ENCODE peak calls at places on chromosomes 12 and 14, in ten cellular contexts. One of them, this sample, is unnamed.

GRCh38 chr12:6333566-6333965 is 8.3 kb downstream of the TNFRSF1A start:
- DNase-seq in stomach: no peak
- DNase-seq in adrenal gland: no peak
- DNase-seq in Peyer's patch: no peak
- DNase-seq in HepG2: no peak
- DNase-seq in IMR-90: peak; percentile 90
- DNase-seq in ovary: no peak
- DNase-seq in uterus: no peak
- DNase-seq in heart left ventricle: no peak
- DNase-seq in HCT116: no peak
- DNase-seq in this sample: no peak

GRCh38 chr12:92502417-92503028 is 200.3 kb upstream of the PLEKHG7 start:
- DNase-seq in stomach: no peak
- DNase-seq in IMR-90: no peak
- DNase-seq in ovary: no peak
- DNase-seq in HepG2: peak; percentile 24
- DNase-seq in heart left ventricle: no peak
- DNase-seq in uterus: no peak
- DNase-seq in HCT116: no peak
- DNase-seq in Peyer's patch: peak; percentile 56
- DNase-seq in adrenal gland: no peak
- DNase-seq in this sample: no peak

GRCh38 chr12:21456291-21456780 is 18.9 kb downstream of the PYROXD1 start:
- DNase-seq in Peyer's patch: no peak
- DNase-seq in adrenal gland: no peak
- DNase-seq in HCT116: no peak
- DNase-seq in stomach: no peak
- DNase-seq in ovary: no peak
- DNase-seq in HepG2: no peak
- DNase-seq in uterus: no peak
- DNase-seq in IMR-90: no peak
- DNase-seq in heart left ventricle: no peak
- DNase-seq in this sample: no peak

GRCh38 chr14:68384335-68384734 is 408.5 kb downstream of the ZFP36L1 start:
- DNase-seq in adrenal gland: peak; percentile 51
- DNase-seq in ovary: no peak
- DNase-seq in HCT116: no peak
- DNase-seq in IMR-90: no peak
- DNase-seq in stomach: no peak
- DNase-seq in heart left ventricle: peak; percentile 75
- DNase-seq in Peyer's patch: no peak
- DNase-seq in HepG2: no peak
- DNase-seq in uterus: no peak
- DNase-seq in this sample: no peak

GRCh38 chr14:91149462-91149861 is 35.6 kb downstream of the DGLUCY start:
- DNase-seq in adrenal gland: peak; percentile 67
- DNase-seq in heart left ventricle: no peak
- DNase-seq in stomach: peak; percentile 75
- DNase-seq in HCT116: no peak
- DNase-seq in ovary: peak; percentile 75
- DNase-seq in Peyer's patch: no peak
- DNase-seq in IMR-90: peak; percentile 100
- DNase-seq in uterus: peak; percentile 66
- DNase-seq in HepG2: peak; percentile 92
- DNase-seq in this sample: no peak

GRCh38 chr14:78805586-78805985 is 635.4 kb downstream of the NRXN3 start:
- DNase-seq in IMR-90: no peak
- DNase-seq in stomach: no peak
- DNase-seq in heart left ventricle: no peak
- DNase-seq in Peyer's patch: no peak
- DNase-seq in ovary: no peak
- DNase-seq in adrenal gland: no peak
- DNase-seq in HepG2: no peak
- DNase-seq in HCT116: no peak
- DNase-seq in uterus: no peak
- DNase-seq in this sample: no peak

GRCh38 chr12:617304-617915 is 45.8 kb downstream of the NINJ2 start:
- DNase-seq in HCT116: no peak
- DNase-seq in IMR-90: peak; percentile 18
- DNase-seq in ovary: peak; percentile 66
- DNase-seq in stomach: peak; percentile 42
- DNase-seq in uterus: no peak
- DNase-seq in HepG2: peak; percentile 77
- DNase-seq in heart left ventricle: peak; percentile 74
- DNase-seq in adrenal gland: peak; percentile 80
- DNase-seq in Peyer's patch: peak; percentile 68
- DNase-seq in this sample: no peak

GRCh38 chr14:41865894-41866293 is 259.2 kb downstream of the LRFN5 start:
- DNase-seq in uterus: no peak
- DNase-seq in ovary: no peak
- DNase-seq in IMR-90: no peak
- DNase-seq in stomach: no peak
- DNase-seq in Peyer's patch: no peak
- DNase-seq in adrenal gland: no peak
- DNase-seq in HepG2: no peak
- DNase-seq in heart left ventricle: no peak
- DNase-seq in HCT116: no peak
- DNase-seq in this sample: no peak

GRCh38 chr12:12182926-12183325 is 83.9 kb downstream of the LRP6 start:
- DNase-seq in HCT116: no peak
- DNase-seq in IMR-90: peak; percentile 86
- DNase-seq in stomach: no peak
- DNase-seq in Peyer's patch: no peak
- DNase-seq in adrenal gland: no peak
- DNase-seq in ovary: peak; percentile 24
- DNase-seq in HepG2: no peak
- DNase-seq in uterus: no peak
- DNase-seq in heart left ventricle: no peak
- DNase-seq in this sample: no peak

GRCh38 chr12:11022520-11022919 is at the start of gene TAS2R19:
- DNase-seq in IMR-90: no peak
- DNase-seq in heart left ventricle: no peak
- DNase-seq in ovary: no peak
- DNase-seq in HepG2: no peak
- DNase-seq in stomach: no peak
- DNase-seq in Peyer's patch: no peak
- DNase-seq in adrenal gland: no peak
- DNase-seq in uterus: no peak
- DNase-seq in HCT116: no peak
- DNase-seq in this sample: no peak

GRCh38 chr12:96034631-96035282 is 630 bp downstream of the LTA4H start:
- DNase-seq in HepG2: peak; percentile 22
- DNase-seq in stomach: no peak
- DNase-seq in uterus: peak; percentile 17
- DNase-seq in ovary: peak; percentile 14
- DNase-seq in Peyer's patch: peak; percentile 50
- DNase-seq in heart left ventricle: no peak
- DNase-seq in HCT116: no peak
- DNase-seq in IMR-90: peak; percentile 37
- DNase-seq in adrenal gland: peak; percentile 43
- DNase-seq in this sample: no peak

DNA sequence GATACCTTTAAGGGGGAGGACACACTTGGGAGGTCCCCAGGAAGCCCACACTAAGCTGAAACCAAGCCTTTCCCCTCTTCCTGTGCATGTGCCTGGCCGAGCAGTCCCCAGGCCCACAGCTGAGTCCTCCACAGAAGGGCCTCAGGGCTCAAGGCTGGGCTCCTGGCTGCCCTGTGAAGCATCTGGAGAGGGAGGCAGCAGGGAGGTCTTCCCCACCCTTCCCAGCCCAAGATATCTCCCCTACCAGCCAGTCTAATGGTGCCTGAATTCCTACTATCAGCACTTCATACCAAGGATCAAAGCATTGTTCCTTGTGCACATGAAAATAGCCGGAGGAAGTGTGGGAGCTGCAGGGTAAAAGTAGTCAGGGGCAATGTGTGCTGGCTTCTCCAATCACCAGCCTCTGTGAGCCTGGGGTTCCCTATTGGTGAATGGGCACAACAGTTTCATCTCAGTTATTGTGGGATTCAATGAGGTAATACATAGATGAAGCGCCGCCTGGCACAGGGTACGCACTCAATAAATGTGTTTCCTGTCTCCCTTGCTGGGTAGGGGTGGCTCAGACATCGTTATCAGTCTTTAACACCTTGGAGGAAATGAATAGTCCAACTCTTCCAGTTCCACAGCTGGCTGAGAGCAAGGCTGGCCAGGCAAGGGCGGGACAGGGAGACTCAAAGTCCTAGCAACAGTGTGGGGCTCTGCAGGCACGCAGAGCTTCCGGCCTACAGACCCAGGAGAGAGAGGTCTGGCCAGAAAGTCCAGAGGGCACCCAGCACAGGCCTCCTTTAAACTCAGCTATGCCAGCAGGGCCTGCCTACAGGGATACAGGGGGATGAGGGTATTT is 39.1 kb upstream of the PNMA1 start:
- DNase-seq in ovary: no peak
- DNase-seq in IMR-90: no peak
- DNase-seq in Peyer's patch: peak; percentile 91
- DNase-seq in heart left ventricle: peak; percentile 75
- DNase-seq in adrenal gland: no peak
- DNase-seq in HepG2: peak; percentile 84
- DNase-seq in HCT116: no peak
- DNase-seq in stomach: peak; percentile 76
- DNase-seq in uterus: no peak
- DNase-seq in this sample: no peak
- H3K4me1 ChIP-seq in ovary: peaks cover 58% of the 10 kb centered on the region
- H3K4me1 ChIP-seq in IMR-90: peaks cover 66% of the 10 kb centered on the region
- H3K4me1 ChIP-seq in Peyer's patch: peaks cover 100% of the 10 kb centered on the region
- H3K4me1 ChIP-seq in heart left ventricle: peaks cover 100% of the 10 kb centered on the region
- H3K4me1 ChIP-seq in adrenal gland: peaks cover 100% of the 10 kb centered on the region
- H3K4me1 ChIP-seq in HepG2: peaks cover 99% of the 10 kb centered on the region
- H3K4me1 ChIP-seq in HCT116: peaks cover 69% of the 10 kb centered on the region
- H3K4me1 ChIP-seq in stomach: peaks cover 100% of the 10 kb centered on the region
- H3K4me1 ChIP-seq in uterus: peaks cover 69% of the 10 kb centered on the region
- H3K4me1 ChIP-seq in this sample: peaks cover 100% of the 10 kb centered on the region

DNA sequence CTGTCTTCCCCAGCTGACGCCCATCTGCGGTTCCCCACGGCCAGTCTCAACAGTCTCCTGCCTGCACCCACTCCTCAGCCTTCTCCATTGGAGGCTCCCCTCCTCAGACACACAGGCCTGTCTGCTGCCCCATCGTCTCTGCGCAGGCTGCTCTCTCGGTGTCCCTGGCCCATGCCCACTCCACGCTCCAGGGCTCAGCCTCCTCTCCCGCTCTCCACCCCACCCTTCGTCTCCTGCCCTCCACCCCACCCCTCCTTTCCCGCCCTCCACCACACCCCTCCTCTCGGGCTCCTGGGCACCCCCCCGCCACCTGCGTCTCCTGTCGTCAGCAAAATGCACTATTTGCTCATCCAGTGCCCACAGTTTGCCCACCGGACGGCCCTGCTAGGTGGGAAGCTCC is 119.6 kb upstream of the DIO3 start:
- DNase-seq in uterus: no peak
- DNase-seq in HepG2: no peak
- DNase-seq in HCT116: no peak
- DNase-seq in heart left ventricle: no peak
- DNase-seq in IMR-90: no peak
- DNase-seq in Peyer's patch: no peak
- DNase-seq in adrenal gland: no peak
- DNase-seq in stomach: no peak
- DNase-seq in ovary: no peak
- DNase-seq in this sample: no peak
- TF ChIP-seq POLR2A in uterus: no peak
- TF ChIP-seq POLR2A in HepG2: no peak
- TF ChIP-seq POLR2A in HCT116: no peak
- TF ChIP-seq POLR2A in heart left ventricle: no peak
- TF ChIP-seq POLR2A in IMR-90: no peak
- TF ChIP-seq POLR2A in Peyer's patch: no peak
- TF ChIP-seq POLR2A in adrenal gland: no peak
- TF ChIP-seq POLR2A in stomach: no peak
- TF ChIP-seq POLR2A in ovary: no peak
- TF ChIP-seq POLR2A in this sample: no peak

DNA sequence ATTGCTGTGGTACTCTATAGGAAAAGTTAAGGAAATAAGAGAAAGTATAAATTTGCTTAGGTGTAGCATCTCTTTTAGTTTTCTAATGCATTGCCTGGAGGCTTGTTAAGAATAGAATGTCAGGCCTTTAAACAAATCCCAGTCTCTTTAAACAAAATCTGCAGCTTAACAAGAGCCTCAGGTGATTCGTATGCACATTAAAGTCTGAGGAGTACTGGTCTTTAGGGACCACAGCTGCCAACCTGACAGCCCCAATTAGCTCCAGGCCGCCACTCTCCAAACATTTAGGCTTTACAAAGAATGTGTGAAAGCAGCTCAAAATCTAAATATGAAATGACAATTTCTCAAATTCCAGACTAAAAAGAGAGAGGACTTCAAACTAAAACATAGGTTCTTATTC is 35.7 kb downstream of the PAWR start:
- DNase-seq in uterus: no peak
- DNase-seq in HCT116: no peak
- DNase-seq in HepG2: no peak
- DNase-seq in ovary: no peak
- DNase-seq in heart left ventricle: no peak
- DNase-seq in Peyer's patch: no peak
- DNase-seq in IMR-90: no peak
- DNase-seq in stomach: no peak
- DNase-seq in adrenal gland: no peak
- DNase-seq in this sample: no peak
- H3K4me3 ChIP-seq in uterus: no peak overlapping the region
- H3K4me3 ChIP-seq in HCT116: no peak overlapping the region
- H3K4me3 ChIP-seq in HepG2: no peak overlapping the region
- H3K4me3 ChIP-seq in ovary: no peak overlapping the region
- H3K4me3 ChIP-seq in heart left ventricle: no peak overlapping the region
- H3K4me3 ChIP-seq in Peyer's patch: no peak overlapping the region
- H3K4me3 ChIP-seq in IMR-90: no peak overlapping the region
- H3K4me3 ChIP-seq in stomach: no peak overlapping the region
- H3K4me3 ChIP-seq in adrenal gland: no peak overlapping the region
- H3K4me3 ChIP-seq in this sample: no peak overlapping the region

DNA sequence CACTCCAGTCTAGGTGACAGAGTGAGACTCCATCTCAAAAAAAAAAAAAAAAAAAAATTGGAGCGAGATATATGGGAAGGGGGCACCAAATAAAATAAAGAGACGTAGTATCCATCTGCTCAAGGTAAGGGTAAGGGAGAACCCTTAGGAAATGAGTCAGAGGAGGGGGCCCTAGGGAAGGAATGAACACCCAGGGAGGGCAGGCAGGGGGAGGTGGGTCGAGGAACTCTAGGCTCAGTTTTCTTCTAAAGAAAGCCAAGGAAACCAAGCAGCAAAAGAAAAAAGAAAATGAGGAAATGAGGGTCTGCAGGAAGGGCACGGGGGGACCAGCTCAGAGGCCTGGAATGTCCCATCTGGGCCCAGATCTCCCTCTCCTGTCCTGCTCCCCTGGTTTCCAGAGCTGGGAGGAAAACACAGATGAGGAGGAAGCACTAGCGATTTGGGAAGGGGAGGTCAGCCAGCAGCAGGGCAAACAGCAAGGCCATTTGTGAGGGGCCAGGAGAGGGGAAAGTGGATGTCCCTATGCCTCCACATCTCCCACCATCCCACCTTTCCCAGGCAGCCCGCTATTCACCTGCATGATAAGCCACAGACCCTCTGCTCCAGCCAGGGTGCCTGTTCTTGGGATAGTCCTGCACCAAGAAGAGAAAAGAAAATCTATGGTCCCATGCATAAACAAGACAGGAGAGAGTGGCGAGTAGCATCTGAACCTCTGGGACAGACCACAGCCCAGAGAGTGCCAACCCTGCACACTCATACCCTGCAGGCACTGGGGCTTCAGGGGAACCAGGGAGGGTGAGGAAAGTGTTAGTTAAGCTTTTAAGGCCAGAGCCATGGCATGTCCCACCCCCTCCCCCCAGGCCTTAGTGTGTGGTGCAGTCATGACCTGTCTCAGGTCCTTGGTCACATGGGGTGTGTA is 11.9 kb downstream of the SPRYD3 start:
- DNase-seq in Peyer's patch: no peak
- DNase-seq in ovary: peak; percentile 5
- DNase-seq in IMR-90: no peak
- DNase-seq in HCT116: no peak
- DNase-seq in HepG2: no peak
- DNase-seq in heart left ventricle: no peak
- DNase-seq in adrenal gland: peak; percentile 35
- DNase-seq in uterus: no peak
- DNase-seq in stomach: peak; percentile 16
- DNase-seq in this sample: no peak
- H3K4me1 ChIP-seq in Peyer's patch: peaks cover 31% of the 10 kb centered on the region
- H3K4me1 ChIP-seq in ovary: peaks cover 45% of the 10 kb centered on the region
- H3K4me1 ChIP-seq in IMR-90: peaks cover 36% of the 10 kb centered on the region
- H3K4me1 ChIP-seq in HCT116: peaks cover 52% of the 10 kb centered on the region
- H3K4me1 ChIP-seq in HepG2: peaks cover 19% of the 10 kb centered on the region
- H3K4me1 ChIP-seq in heart left ventricle: peaks cover 87% of the 10 kb centered on the region
- H3K4me1 ChIP-seq in adrenal gland: peaks cover 59% of the 10 kb centered on the region
- H3K4me1 ChIP-seq in uterus: peaks cover 12% of the 10 kb centered on the region
- H3K4me1 ChIP-seq in stomach: peaks cover 76% of the 10 kb centered on the region
- H3K4me1 ChIP-seq in this sample: peaks cover 89% of the 10 kb centered on the region